ENCODE peak calls at places on chromosomes 2 and 18, in four cellular contexts. One of them, this sample, is unnamed.

GRCh38 chr2:145750074-145750473 is 1230.2 kb upstream of the ZEB2 start:
- DNase-seq in coronary artery: no peak
- DNase-seq in psoas muscle: no peak
- DNase-seq in H1: no peak
- DNase-seq in this sample: no peak

GRCh38 chr2:88656690-88657089 is 29.4 kb upstream of the EIF2AK3 start:
- DNase-seq in coronary artery: no peak
- DNase-seq in psoas muscle: no peak
- DNase-seq in H1: no peak
- DNase-seq in this sample: no peak

GRCh38 chr2:20470211-20470610 is 23.3 kb downstream of the RHOB start:
- DNase-seq in coronary artery: peak
- DNase-seq in psoas muscle: no peak
- DNase-seq in H1: no peak
- DNase-seq in this sample: no peak

GRCh38 chr2:210480079-210480478 is 3.5 kb upstream of the LANCL1 start:
- DNase-seq in coronary artery: no peak
- DNase-seq in psoas muscle: no peak
- DNase-seq in H1: no peak
- DNase-seq in this sample: no peak

GRCh38 chr2:117917223-117917917 is 96.5 kb downstream of the CCDC93 start:
- DNase-seq in coronary artery: no peak
- DNase-seq in psoas muscle: no peak
- DNase-seq in H1: no peak
- DNase-seq in this sample: no peak

GRCh38 chr2:35973737-35974132 is 381.8 kb upstream of the CRIM1 start:
- DNase-seq in coronary artery: no peak
- DNase-seq in psoas muscle: no peak
- DNase-seq in H1: no peak
- DNase-seq in this sample: no peak

GRCh38 chr2:37230581-37230980 is 815 bp downstream of the CEBPZ start:
- DNase-seq in coronary artery: no peak
- DNase-seq in psoas muscle: no peak
- DNase-seq in H1: no peak
- DNase-seq in this sample: no peak

GRCh38 chr2:53826587-53827397 is 33.0 kb downstream of the GPR75 start:
- DNase-seq in coronary artery: no peak
- DNase-seq in psoas muscle: no peak
- DNase-seq in H1: no peak
- DNase-seq in this sample: no peak

GRCh38 chr2:235026649-235027557 is 75.1 kb downstream of the SH3BP4 start:
- DNase-seq in coronary artery: no peak
- DNase-seq in psoas muscle: peak
- DNase-seq in H1: no peak
- DNase-seq in this sample: peak

GRCh38 chr2:123791716-123792115 is 233.4 kb upstream of the CNTNAP5 start:
- DNase-seq in coronary artery: no peak
- DNase-seq in psoas muscle: no peak
- DNase-seq in H1: no peak
- DNase-seq in this sample: no peak

GRCh38 chr2:14427982-14428567 is 204.4 kb upstream of the LRATD1 start:
- DNase-seq in coronary artery: no peak
- DNase-seq in psoas muscle: no peak
- DNase-seq in H1: no peak
- DNase-seq in this sample: no peak

GRCh38 chr18:77316013-77316412 is 66.4 kb downstream of the GALR1 start:
- DNase-seq in coronary artery: no peak
- DNase-seq in psoas muscle: no peak
- DNase-seq in H1: no peak
- DNase-seq in this sample: no peak

GRCh38 chr2:48534781-48535180 is 4.8 kb downstream of the STON1 start:
- DNase-seq in coronary artery: no peak
- DNase-seq in psoas muscle: no peak
- DNase-seq in H1: no peak
- DNase-seq in this sample: no peak

GRCh38 chr2:40287815-40288214 is 164.1 kb downstream of the SLC8A1 start:
- DNase-seq in coronary artery: no peak
- DNase-seq in psoas muscle: no peak
- DNase-seq in H1: no peak
- DNase-seq in this sample: no peak

GRCh38 chr2:80515961-80516360 is 211.4 kb upstream of the LRRTM1 start:
- DNase-seq in coronary artery: no peak
- DNase-seq in psoas muscle: no peak
- DNase-seq in H1: no peak
- DNase-seq in this sample: no peak

GRCh38 chr2:44884231-44884630 is 57.3 kb upstream of the SIX3 start:
- DNase-seq in coronary artery: no peak
- DNase-seq in psoas muscle: no peak
- DNase-seq in H1: no peak
- DNase-seq in this sample: no peak

GRCh38 chr2:219658447-219658846 is 31.0 kb downstream of the SLC4A3 start:
- DNase-seq in coronary artery: peak
- DNase-seq in psoas muscle: no peak
- DNase-seq in H1: no peak
- DNase-seq in this sample: no peak

GRCh38 chr2:128638741-128639477 is 320.2 kb upstream of the HS6ST1 start:
- DNase-seq in coronary artery: no peak
- DNase-seq in psoas muscle: no peak
- DNase-seq in H1: peak
- DNase-seq in this sample: no peak

GRCh38 chr2:170942615-170943014 is 13.6 kb downstream of the GORASP2 start:
- DNase-seq in coronary artery: no peak
- DNase-seq in psoas muscle: no peak
- DNase-seq in H1: no peak
- DNase-seq in this sample: no peak

GRCh38 chr2:52238782-52239181 is 1206.8 kb upstream of the NRXN1 start:
- DNase-seq in coronary artery: no peak
- DNase-seq in psoas muscle: no peak
- DNase-seq in H1: no peak
- DNase-seq in this sample: no peak

GRCh38 chr2:183224933-183225332 is 100.7 kb downstream of the NUP35 start:
- DNase-seq in coronary artery: no peak
- DNase-seq in psoas muscle: no peak
- DNase-seq in H1: no peak
- DNase-seq in this sample: no peak

GRCh38 chr2:209368924-209369323 is 54.9 kb upstream of the MAP2 start:
- DNase-seq in coronary artery: no peak
- DNase-seq in psoas muscle: no peak
- DNase-seq in H1: no peak
- DNase-seq in this sample: peak

GRCh38 chr2:181309161-181309560 is 148.0 kb upstream of the ITGA4 start:
- DNase-seq in coronary artery: no peak
- DNase-seq in psoas muscle: no peak
- DNase-seq in H1: no peak
- DNase-seq in this sample: no peak
- H3K27ac ChIP-seq in coronary artery: no peak
- H3K27ac ChIP-seq in psoas muscle: no peak
- H3K27ac ChIP-seq in H1: no peak
- H3K27ac ChIP-seq in this sample: peak

DNA sequence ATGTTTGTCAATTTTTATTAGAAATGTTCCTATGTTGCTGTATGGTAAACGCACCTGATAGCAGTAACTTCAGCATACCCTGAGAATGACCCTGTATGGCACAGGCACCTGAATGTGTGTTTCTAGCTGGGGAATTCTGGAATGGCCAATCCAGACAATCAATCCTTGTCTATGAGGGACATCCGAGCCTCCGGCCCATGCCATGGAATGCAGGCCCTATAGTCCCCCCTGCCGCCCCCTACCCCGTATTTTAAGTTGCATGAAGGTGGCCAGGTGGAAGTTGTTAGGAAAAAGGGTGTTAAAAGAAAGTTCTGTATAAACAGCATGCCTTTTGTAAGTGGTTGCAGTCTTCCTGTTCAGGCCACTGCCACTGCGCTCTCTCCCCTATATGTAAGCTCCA is 595.9 kb downstream of the DSC3 start:
- DNase-seq in coronary artery: no peak
- DNase-seq in psoas muscle: no peak
- DNase-seq in H1: no peak
- DNase-seq in this sample: no peak
- H3K4me3 ChIP-seq in coronary artery: no peak
- H3K4me3 ChIP-seq in psoas muscle: no peak
- H3K4me3 ChIP-seq in H1: no peak
- H3K4me3 ChIP-seq in this sample: no peak

DNA sequence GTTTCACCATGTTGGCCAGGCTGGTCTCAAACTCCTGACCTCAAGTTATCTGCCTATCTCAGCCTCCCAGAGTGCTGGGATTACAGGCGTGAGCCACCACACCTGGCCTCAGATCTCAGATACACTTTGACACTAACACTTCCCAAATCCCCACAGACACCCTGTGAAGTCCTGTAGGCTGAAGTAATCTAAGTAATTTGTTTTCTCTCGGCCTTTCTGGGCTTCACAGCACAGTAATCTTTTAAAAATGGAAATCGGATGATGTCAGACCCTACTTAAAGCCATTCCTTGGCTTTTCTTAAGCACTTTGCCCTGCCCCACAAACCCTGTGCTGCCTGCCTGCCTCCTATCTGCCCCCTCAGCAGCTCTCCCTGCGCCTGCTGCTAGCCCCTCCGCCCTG is 16.2 kb downstream of the ATIC start:
- DNase-seq in coronary artery: no peak
- DNase-seq in psoas muscle: no peak
- DNase-seq in H1: no peak
- DNase-seq in this sample: no peak
- H3K27ac ChIP-seq in coronary artery: no peak
- H3K27ac ChIP-seq in psoas muscle: no peak
- H3K27ac ChIP-seq in H1: no peak
- H3K27ac ChIP-seq in this sample: no peak

GRCh38 chr2:152395132-152396024 is 60.4 kb downstream of the FMNL2 start:
- DNase-seq in coronary artery: no peak
- DNase-seq in psoas muscle: no peak
- DNase-seq in H1: no peak
- DNase-seq in this sample: no peak
- H3K4me3 ChIP-seq in coronary artery: peak
- H3K4me3 ChIP-seq in psoas muscle: peak
- H3K4me3 ChIP-seq in H1: no peak
- H3K4me3 ChIP-seq in this sample: peak

GRCh38 chr2:33011406-33011805 is 64.7 kb downstream of the LTBP1 start:
- DNase-seq in coronary artery: no peak
- DNase-seq in psoas muscle: no peak
- DNase-seq in H1: no peak
- DNase-seq in this sample: no peak
- H3K27ac ChIP-seq in coronary artery: no peak
- H3K27ac ChIP-seq in psoas muscle: no peak
- H3K27ac ChIP-seq in H1: no peak
- H3K27ac ChIP-seq in this sample: no peak

DNA sequence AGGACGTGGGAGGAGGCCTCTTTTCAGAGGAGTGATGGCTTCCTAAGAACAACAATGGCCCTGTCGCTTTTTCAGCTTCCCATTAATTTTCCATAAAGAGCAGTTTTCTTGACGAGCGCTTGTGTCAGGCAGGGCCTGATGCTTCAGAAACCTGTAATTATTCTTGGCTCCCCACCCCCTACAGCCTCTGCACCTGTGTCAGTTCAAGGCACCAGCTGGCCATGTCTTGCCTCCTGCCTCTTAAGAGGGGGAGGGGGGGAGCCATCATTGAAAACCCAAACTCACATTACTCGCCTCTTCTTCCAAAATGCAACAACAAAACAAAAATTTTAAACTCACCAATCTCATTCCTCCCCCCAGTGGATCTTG is 32.3 kb downstream of the KLF7 start:
- DNase-seq in coronary artery: no peak
- DNase-seq in psoas muscle: no peak
- DNase-seq in H1: no peak
- DNase-seq in this sample: peak
- H3K4me3 ChIP-seq in coronary artery: peak
- H3K4me3 ChIP-seq in psoas muscle: peak
- H3K4me3 ChIP-seq in H1: no peak
- H3K4me3 ChIP-seq in this sample: no peak

DNA sequence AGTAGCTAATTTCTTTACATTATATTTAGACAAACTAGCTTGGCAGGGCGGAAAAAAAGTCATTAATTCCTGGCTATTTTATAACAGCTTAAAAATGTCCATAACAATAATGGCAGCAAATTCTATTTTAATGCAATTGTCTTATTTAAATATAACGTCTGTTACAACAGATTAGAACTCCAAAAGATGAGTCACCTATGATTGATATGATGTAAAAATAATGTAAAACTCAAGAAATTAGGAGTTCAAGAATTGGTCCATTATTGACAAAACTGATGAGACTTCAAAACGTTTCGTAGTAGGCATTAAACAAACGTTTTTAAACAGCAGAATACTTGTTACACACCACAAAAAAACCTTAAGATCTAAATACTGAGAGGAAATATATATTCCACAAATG is 2.7 kb downstream of the XPO1 start:
- DNase-seq in coronary artery: no peak
- DNase-seq in psoas muscle: no peak
- DNase-seq in H1: no peak
- DNase-seq in this sample: no peak
- H3K27ac ChIP-seq in coronary artery: peak
- H3K27ac ChIP-seq in psoas muscle: peak
- H3K27ac ChIP-seq in H1: no peak
- H3K27ac ChIP-seq in this sample: peak

GRCh38 chr2:173248381-173248780 is 106.3 kb upstream of the CDCA7 start:
- DNase-seq in coronary artery: no peak
- DNase-seq in psoas muscle: no peak
- DNase-seq in H1: no peak
- DNase-seq in this sample: no peak
- H3K4me3 ChIP-seq in coronary artery: no peak
- H3K4me3 ChIP-seq in psoas muscle: no peak
- H3K4me3 ChIP-seq in H1: no peak
- H3K4me3 ChIP-seq in this sample: no peak

GRCh38 chr2:56626927-56627326 is 443.1 kb downstream of the CCDC85A start:
- DNase-seq in coronary artery: no peak
- DNase-seq in psoas muscle: no peak
- DNase-seq in H1: no peak
- DNase-seq in this sample: no peak

GRCh38 chr2:56624181-56624580 is 440.4 kb downstream of the CCDC85A start:
- DNase-seq in coronary artery: no peak
- DNase-seq in psoas muscle: no peak
- DNase-seq in H1: no peak
- DNase-seq in this sample: no peak
- H3K27ac ChIP-seq in coronary artery: no peak
- H3K27ac ChIP-seq in psoas muscle: no peak
- H3K27ac ChIP-seq in H1: no peak
- H3K27ac ChIP-seq in this sample: no peak